ENCODE peak calls at places on chromosome 19, in four cellular contexts. S is IMR-90, O is stomach, R is HAP-1. Z is an unnamed sample.

GRCh38 chr19:56105090-56105701 is 15.9 kb downstream of the ZNF787 start:
- DNase-seq in S (peak), O (peak), R (peak), Z (no peak)

GRCh38 chr19:43777163-43777700 is 3.5 kb downstream of the KCNN4 start:
- DNase-seq in S (peak), O (no peak), R (no peak), Z (no peak)

GRCh38 chr19:55386515-55386947 is 799 bp downstream of the RPL28 start:
- DNase-seq in S (no peak), O (no peak), R (no peak), Z (no peak)

GRCh38 chr19:14146789-14147216 is 10.4 kb upstream of the ASF1B start:
- DNase-seq in S (peak), O (no peak), R (no peak), Z (no peak)

GRCh38 chr19:46015080-46015960 is 7.5 kb downstream of the PGLYRP1 start:
- DNase-seq in S (no peak), O (peak), R (no peak), Z (peak)

GRCh38 chr19:53192771-53193533 is at the start of gene ZNF665:
- DNase-seq in S (peak), O (peak), R (peak), Z (peak)

GRCh38 chr19:43589277-43589676 is 6.7 kb downstream of the IRGQ start:
- DNase-seq in S (no peak), O (no peak), R (no peak), Z (no peak)

GRCh38 chr19:19661675-19662251 is 1.7 kb downstream of the ATP13A1 start:
- DNase-seq in S (no peak), O (no peak), R (peak), Z (no peak)

GRCh38 chr19:3804429-3804828 is 18.2 kb upstream of the MATK start:
- DNase-seq in S (no peak), O (no peak), R (no peak), Z (no peak)

GRCh38 chr19:46806651-46807050 is 18.3 kb upstream of the SLC1A5 start:
- DNase-seq in S (no peak), O (no peak), R (no peak), Z (no peak)

GRCh38 chr19:30070970-30071632 is 129.1 kb downstream of the URI1 start:
- DNase-seq in S (no peak), O (no peak), R (no peak), Z (no peak)

GRCh38 chr19:44718441-44719261 is 19.7 kb downstream of the CEACAM16 start:
- DNase-seq in S (peak), O (peak), R (peak), Z (peak)

GRCh38 chr19:48255376-48256303 is at the start of gene CARD8:
- DNase-seq in S (peak), O (peak), R (peak), Z (peak)

DNA sequence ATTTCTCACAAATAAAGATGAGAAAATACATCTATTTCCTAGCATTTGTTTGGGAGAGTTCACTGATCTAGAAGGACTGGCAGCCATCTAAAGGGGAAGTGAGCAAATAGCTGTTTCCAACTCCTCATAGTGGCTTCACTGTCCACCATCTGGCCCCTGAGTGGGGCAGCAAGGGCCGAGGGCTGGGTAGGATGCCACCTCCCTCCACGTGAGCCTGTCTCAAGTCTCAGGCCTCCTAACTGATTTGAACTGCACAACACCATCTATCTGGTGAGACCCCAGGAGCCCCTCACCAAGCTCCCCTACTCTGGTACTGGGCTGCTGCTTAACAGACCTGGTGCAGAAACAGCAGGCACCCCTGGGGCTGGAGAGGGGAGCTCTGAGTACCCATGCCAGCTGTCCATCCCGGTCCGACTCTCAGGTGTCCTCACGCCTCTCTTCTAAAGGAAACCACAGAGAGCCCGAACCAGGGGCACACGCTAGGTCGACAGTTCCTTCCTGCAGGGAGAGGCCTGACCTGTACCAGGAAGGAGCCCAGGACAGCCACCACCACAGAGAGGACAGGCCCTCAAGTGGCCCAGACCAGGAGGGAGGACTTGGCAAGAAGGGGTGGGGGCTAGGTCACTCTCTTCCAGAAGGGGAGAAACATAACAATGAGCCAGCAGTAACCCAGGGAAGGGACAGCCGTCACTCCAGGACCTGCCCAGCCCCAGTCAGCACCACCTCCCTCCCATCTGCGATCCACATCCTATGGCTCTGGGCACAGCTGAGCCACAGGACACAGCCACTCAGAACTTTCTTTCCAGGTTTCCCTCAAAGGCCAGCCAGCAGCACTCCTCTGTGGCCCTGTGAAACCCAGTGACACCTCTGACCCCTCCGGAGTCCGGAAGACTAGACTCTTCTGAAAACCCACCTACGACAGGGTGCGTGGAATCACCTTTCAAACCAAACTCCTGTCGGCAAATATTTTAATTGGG is 12.9 kb upstream of the SLC35E1 start:
- DNase-seq in S (no peak), O (no peak), R (no peak), Z (no peak)
- H3K4me3 ChIP-seq in S (no peak), O (no peak), R (no peak), Z (no peak)

DNA sequence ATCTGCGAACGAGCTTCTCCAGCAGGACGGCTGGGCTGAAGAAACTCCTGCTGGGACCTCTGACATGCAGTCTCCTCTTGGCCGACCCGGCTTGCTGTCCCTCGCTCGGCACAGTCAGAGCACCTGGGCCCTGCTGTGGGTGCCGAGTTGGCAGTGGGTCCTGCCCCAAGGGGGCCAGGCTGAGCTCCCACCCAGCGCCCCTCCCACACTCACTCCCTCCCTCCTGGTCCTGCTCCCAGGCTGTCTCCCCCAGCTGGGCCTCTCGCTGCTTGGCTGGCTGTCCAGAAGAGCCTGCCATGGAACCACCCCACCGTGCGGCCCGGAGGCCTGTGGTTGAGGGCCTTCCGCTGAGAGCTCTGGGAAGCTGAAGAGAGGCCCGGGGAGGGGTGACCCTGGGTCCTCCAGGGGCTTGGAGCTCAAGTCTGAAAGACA is 6.0 kb downstream of the AKT2 start:
- DNase-seq in S (peak), O (no peak), R (no peak), Z (no peak)
- H3K4me3 ChIP-seq in S (no peak), O (peak), R (no peak), Z (no peak)

DNA sequence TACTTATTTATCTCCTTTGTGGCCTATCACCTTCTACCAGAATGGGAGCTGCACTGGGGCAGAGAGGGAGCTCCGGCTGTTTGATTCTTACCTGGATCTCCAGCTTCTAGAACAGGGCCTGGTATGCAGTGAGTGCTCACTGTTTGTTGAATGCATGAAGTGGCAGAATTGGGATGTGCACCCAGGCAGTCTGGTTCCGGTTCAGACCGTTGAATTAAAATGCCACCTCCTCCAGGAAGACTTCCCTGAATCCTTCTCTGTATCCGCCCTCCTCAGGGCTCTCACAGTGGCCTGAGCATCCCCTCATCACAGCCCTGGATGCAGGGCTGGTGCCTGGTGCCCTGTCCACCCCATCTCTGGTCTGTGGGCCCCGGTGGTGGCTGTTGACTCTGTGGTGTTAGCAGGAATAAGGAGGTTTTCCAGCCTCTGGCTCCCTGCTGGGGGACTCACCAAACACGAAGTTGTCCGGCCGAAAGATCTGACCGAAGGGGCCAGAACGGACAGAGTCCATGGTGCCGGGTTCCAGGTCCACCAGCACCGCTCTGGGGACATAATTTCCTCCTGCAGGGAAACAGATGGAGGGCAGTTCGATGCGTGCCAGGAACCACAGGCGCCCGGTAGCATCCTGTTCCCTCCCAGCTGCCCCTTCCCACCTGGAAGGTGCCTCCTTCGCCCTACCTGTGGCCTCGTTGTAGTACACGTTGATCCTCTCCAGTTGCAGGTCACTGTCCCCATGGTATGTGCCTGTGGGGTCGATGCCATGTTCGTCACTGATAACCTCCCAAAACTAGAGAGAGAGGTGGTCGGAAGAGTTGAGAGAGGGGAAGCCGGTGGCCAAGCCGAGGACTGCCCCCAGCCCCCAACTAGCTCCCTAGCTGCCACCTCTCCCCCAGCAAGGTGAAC is 1.0 kb downstream of the TUBB4A start:
- DNase-seq in S (no peak), O (no peak), R (no peak), Z (no peak)
- H3K4me3 ChIP-seq in S (no peak), O (no peak), R (peak), Z (peak)

DNA sequence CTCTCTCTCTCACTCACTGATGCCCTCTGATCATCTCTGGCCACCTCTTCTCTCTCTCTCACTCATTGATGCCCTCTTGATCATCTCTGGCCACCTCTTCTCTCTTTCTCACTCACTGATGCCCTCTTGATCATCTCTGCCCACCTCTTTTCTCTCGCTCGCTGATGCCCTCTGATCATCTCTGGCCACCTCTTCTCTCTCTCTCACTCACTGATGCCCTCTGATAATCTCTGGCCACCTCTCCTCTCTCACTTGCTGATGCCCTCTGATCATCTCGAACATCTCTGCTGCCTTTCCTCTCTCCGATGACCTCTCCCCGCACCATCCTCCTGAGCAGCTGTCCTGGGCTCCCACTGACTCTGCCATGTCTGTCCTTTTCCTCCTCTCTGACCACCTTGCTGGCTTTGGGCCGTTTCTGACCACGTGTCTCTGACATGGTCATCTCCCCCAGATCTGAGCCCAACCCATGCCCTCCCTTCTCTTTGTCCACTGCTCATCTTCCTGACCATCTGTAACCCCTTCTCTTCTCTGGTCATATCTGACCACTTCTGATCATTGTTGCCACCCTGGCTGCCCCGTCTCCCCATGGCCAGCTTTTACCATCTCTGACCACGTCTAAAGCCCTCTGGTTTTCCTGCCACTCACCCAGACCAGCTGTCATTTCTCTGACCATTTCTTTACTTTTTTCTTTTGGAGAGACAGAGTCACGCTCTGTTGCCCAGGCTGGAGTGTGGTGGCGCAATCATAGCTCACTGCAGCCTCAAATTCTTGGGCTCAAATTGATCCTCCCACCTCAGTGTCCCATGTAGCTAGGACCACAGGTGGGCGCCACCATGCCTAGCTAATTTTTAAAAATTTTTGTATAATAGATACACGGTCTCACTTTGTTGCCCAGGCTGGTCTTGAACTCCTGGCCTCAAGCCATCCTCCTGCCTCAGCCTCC is 2.4 kb downstream of the LRFN3 start:
- DNase-seq in S (no peak), O (no peak), R (no peak), Z (no peak)
- H3K4me3 ChIP-seq in S (no peak), O (no peak), R (peak), Z (no peak)

GRCh38 chr19:17794731-17795494 is at the start of gene B3GNT3:
- DNase-seq in S (no peak), O (peak), R (peak), Z (peak)
- H3K4me3 ChIP-seq in S (no peak), O (peak), R (peak), Z (peak)

DNA sequence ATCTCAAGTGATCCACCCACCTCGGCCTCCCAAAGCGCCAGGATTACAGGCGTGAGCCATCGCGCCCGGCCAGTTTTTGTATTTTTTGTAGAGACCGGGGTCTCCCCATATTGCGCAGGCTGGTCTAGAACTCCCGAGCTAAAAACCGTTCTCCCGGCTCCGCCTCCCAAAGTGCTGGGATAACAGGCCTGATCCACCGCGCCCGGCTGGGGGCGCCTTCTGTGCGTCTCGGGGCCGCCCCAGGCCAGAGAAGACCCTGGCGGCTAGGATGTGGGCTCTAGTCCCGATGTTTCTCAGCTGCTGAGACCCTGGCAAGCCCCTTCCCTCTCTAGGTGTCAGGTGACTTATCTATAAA is 3.6 kb downstream of the ARHGAP45 start:
- DNase-seq in S (no peak), O (no peak), R (no peak), Z (no peak)
- H3K4me3 ChIP-seq in S (no peak), O (no peak), R (no peak), Z (peak)

GRCh38 chr19:40596608-40597328 is 4.4 kb upstream of the LTBP4 start:
- DNase-seq in S (peak), O (peak), R (peak), Z (peak)
- H3K4me3 ChIP-seq in S (peak), O (peak), R (peak), Z (peak)

DNA sequence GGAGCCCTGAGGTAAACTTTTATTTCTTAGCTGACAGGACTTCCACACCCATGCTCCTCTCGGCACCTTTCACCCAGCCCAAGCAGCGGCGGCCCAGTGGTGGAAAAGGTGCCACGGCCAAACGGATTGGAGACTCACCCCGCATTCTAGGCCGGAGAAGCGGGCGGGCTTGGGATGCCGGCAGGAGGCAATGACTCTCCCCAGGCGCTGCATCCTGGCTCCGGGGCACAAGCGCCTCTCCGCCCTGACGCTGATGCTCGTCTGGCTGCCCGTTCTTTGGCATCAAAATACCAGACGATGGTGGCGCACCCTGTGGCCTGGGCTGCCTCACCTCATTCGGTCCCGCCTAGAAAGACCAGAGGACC is 6.7 kb upstream of the ZNF606 start:
- DNase-seq in S (no peak), O (no peak), R (no peak), Z (no peak)
- H3K4me3 ChIP-seq in S (peak), O (no peak), R (no peak), Z (peak)